ENCODE peak calls at places on chromosomes 5 and 9, in eight cellular contexts. One of them, this sample, is unnamed.

GRCh38 chr5:151448038-151448985 is 909 bp downstream of the SLC36A1 start:
- DNase-seq in CD4-positive, CD25-positive, alpha-beta regulatory T cell: no peak
- DNase-seq in mesendoderm: peak; percentile 78
- DNase-seq in K562: no peak
- DNase-seq in IMR-90: no peak
- DNase-seq in SJSA1: peak; percentile 47
- DNase-seq in heart left ventricle: no peak
- DNase-seq in hepatocyte: peak; percentile 63
- DNase-seq in this sample: no peak

GRCh38 chr5:98621821-98622220 is 151.6 kb upstream of the RGMB start:
- DNase-seq in K562: no peak
- DNase-seq in heart left ventricle: no peak
- DNase-seq in IMR-90: no peak
- DNase-seq in mesendoderm: no peak
- DNase-seq in hepatocyte: no peak
- DNase-seq in SJSA1: no peak
- DNase-seq in CD4-positive, CD25-positive, alpha-beta regulatory T cell: no peak
- DNase-seq in this sample: no peak

GRCh38 chr5:79802995-79803394 is 113.4 kb downstream of the CMYA5 start:
- DNase-seq in mesendoderm: no peak
- DNase-seq in K562: no peak
- DNase-seq in heart left ventricle: no peak
- DNase-seq in hepatocyte: no peak
- DNase-seq in CD4-positive, CD25-positive, alpha-beta regulatory T cell: no peak
- DNase-seq in IMR-90: peak; percentile 1
- DNase-seq in SJSA1: no peak
- DNase-seq in this sample: no peak

GRCh38 chr5:145921211-145921610 is 15.2 kb upstream of the SH3RF2 start:
- DNase-seq in IMR-90: peak; percentile 35
- DNase-seq in mesendoderm: no peak
- DNase-seq in SJSA1: no peak
- DNase-seq in hepatocyte: no peak
- DNase-seq in K562: no peak
- DNase-seq in CD4-positive, CD25-positive, alpha-beta regulatory T cell: no peak
- DNase-seq in heart left ventricle: no peak
- DNase-seq in this sample: no peak

GRCh38 chr9:120755827-120756434 is 37.3 kb downstream of the FBXW2 start:
- DNase-seq in SJSA1: peak; percentile 21
- DNase-seq in IMR-90: peak; percentile 34
- DNase-seq in CD4-positive, CD25-positive, alpha-beta regulatory T cell: peak; percentile 62
- DNase-seq in mesendoderm: peak; percentile 57
- DNase-seq in hepatocyte: peak; percentile 72
- DNase-seq in K562: peak; percentile 76
- DNase-seq in heart left ventricle: peak; percentile 18
- DNase-seq in this sample: no peak

GRCh38 chr5:5699062-5699461 is 276.6 kb downstream of the ICE1 start:
- DNase-seq in heart left ventricle: no peak
- DNase-seq in K562: peak; percentile 34
- DNase-seq in hepatocyte: no peak
- DNase-seq in CD4-positive, CD25-positive, alpha-beta regulatory T cell: no peak
- DNase-seq in mesendoderm: peak; percentile 27
- DNase-seq in IMR-90: no peak
- DNase-seq in SJSA1: no peak
- DNase-seq in this sample: no peak

GRCh38 chr5:16945163-16945562 is 9.1 kb upstream of the MYO10 start:
- DNase-seq in CD4-positive, CD25-positive, alpha-beta regulatory T cell: no peak
- DNase-seq in SJSA1: no peak
- DNase-seq in mesendoderm: no peak
- DNase-seq in K562: no peak
- DNase-seq in hepatocyte: no peak
- DNase-seq in heart left ventricle: no peak
- DNase-seq in IMR-90: no peak
- DNase-seq in this sample: no peak

GRCh38 chr9:132350861-132351315 is 3.9 kb downstream of the SETX start:
- DNase-seq in heart left ventricle: no peak
- DNase-seq in hepatocyte: no peak
- DNase-seq in mesendoderm: no peak
- DNase-seq in CD4-positive, CD25-positive, alpha-beta regulatory T cell: no peak
- DNase-seq in IMR-90: peak; percentile 6
- DNase-seq in K562: no peak
- DNase-seq in SJSA1: no peak
- DNase-seq in this sample: no peak

GRCh38 chr9:128917151-128917849 is 3.5 kb upstream of the PHYHD1 start:
- DNase-seq in heart left ventricle: peak; percentile 78
- DNase-seq in SJSA1: no peak
- DNase-seq in K562: no peak
- DNase-seq in hepatocyte: no peak
- DNase-seq in IMR-90: peak; percentile 64
- DNase-seq in CD4-positive, CD25-positive, alpha-beta regulatory T cell: no peak
- DNase-seq in mesendoderm: no peak
- DNase-seq in this sample: peak; percentile 89

GRCh38 chr5:157379983-157380382 is 80.0 kb upstream of the NIPAL4 start:
- DNase-seq in CD4-positive, CD25-positive, alpha-beta regulatory T cell: no peak
- DNase-seq in SJSA1: no peak
- DNase-seq in heart left ventricle: no peak
- DNase-seq in K562: no peak
- DNase-seq in IMR-90: no peak
- DNase-seq in hepatocyte: no peak
- DNase-seq in mesendoderm: no peak
- DNase-seq in this sample: no peak

GRCh38 chr5:76790632-76791290 is 28.1 kb upstream of the F2RL1 start:
- DNase-seq in K562: no peak
- DNase-seq in mesendoderm: peak; percentile 59
- DNase-seq in hepatocyte: peak; percentile 76
- DNase-seq in IMR-90: peak; percentile 100
- DNase-seq in SJSA1: peak; percentile 98
- DNase-seq in CD4-positive, CD25-positive, alpha-beta regulatory T cell: no peak
- DNase-seq in heart left ventricle: peak; percentile 34
- DNase-seq in this sample: no peak

GRCh38 chr5:17054911-17055310 is 118.8 kb upstream of the MYO10 start:
- DNase-seq in heart left ventricle: no peak
- DNase-seq in CD4-positive, CD25-positive, alpha-beta regulatory T cell: no peak
- DNase-seq in IMR-90: peak; percentile 36
- DNase-seq in K562: no peak
- DNase-seq in hepatocyte: no peak
- DNase-seq in mesendoderm: no peak
- DNase-seq in SJSA1: no peak
- DNase-seq in this sample: no peak

GRCh38 chr5:173385832-173386360 is 57.7 kb upstream of the STC2 start:
- DNase-seq in SJSA1: no peak
- DNase-seq in CD4-positive, CD25-positive, alpha-beta regulatory T cell: no peak
- DNase-seq in heart left ventricle: no peak
- DNase-seq in mesendoderm: peak; percentile 22
- DNase-seq in IMR-90: no peak
- DNase-seq in K562: no peak
- DNase-seq in hepatocyte: no peak
- DNase-seq in this sample: no peak

GRCh38 chr9:27865031-27865438 is 291.8 kb upstream of the C9orf72 start:
- DNase-seq in hepatocyte: no peak
- DNase-seq in IMR-90: no peak
- DNase-seq in mesendoderm: no peak
- DNase-seq in SJSA1: no peak
- DNase-seq in K562: no peak
- DNase-seq in CD4-positive, CD25-positive, alpha-beta regulatory T cell: no peak
- DNase-seq in heart left ventricle: no peak
- DNase-seq in this sample: no peak

GRCh38 chr5:133652951-133653601 is 40.7 kb upstream of the FSTL4 start:
- DNase-seq in K562: no peak
- DNase-seq in CD4-positive, CD25-positive, alpha-beta regulatory T cell: no peak
- DNase-seq in mesendoderm: no peak
- DNase-seq in hepatocyte: no peak
- DNase-seq in IMR-90: no peak
- DNase-seq in heart left ventricle: no peak
- DNase-seq in SJSA1: no peak
- DNase-seq in this sample: no peak

GRCh38 chr5:18744990-18745590 is 1110.8 kb downstream of the TAF11L14 start:
- DNase-seq in IMR-90: no peak
- DNase-seq in K562: no peak
- DNase-seq in heart left ventricle: no peak
- DNase-seq in CD4-positive, CD25-positive, alpha-beta regulatory T cell: no peak
- DNase-seq in SJSA1: no peak
- DNase-seq in hepatocyte: no peak
- DNase-seq in mesendoderm: no peak
- DNase-seq in this sample: no peak
- H3K4me1 ChIP-seq in IMR-90: no peaks in the 10 kb centered on the region
- H3K4me1 ChIP-seq in K562: no peaks in the 10 kb centered on the region
- H3K4me1 ChIP-seq in heart left ventricle: no peaks in the 10 kb centered on the region
- H3K4me1 ChIP-seq in CD4-positive, CD25-positive, alpha-beta regulatory T cell: peaks cover 44% of the 10 kb centered on the region
- H3K4me1 ChIP-seq in SJSA1: peaks cover 12% of the 10 kb centered on the region
- H3K4me1 ChIP-seq in hepatocyte: no peaks in the 10 kb centered on the region
- H3K4me1 ChIP-seq in mesendoderm: no peaks in the 10 kb centered on the region
- H3K4me1 ChIP-seq in this sample: no peaks in the 10 kb centered on the region

DNA sequence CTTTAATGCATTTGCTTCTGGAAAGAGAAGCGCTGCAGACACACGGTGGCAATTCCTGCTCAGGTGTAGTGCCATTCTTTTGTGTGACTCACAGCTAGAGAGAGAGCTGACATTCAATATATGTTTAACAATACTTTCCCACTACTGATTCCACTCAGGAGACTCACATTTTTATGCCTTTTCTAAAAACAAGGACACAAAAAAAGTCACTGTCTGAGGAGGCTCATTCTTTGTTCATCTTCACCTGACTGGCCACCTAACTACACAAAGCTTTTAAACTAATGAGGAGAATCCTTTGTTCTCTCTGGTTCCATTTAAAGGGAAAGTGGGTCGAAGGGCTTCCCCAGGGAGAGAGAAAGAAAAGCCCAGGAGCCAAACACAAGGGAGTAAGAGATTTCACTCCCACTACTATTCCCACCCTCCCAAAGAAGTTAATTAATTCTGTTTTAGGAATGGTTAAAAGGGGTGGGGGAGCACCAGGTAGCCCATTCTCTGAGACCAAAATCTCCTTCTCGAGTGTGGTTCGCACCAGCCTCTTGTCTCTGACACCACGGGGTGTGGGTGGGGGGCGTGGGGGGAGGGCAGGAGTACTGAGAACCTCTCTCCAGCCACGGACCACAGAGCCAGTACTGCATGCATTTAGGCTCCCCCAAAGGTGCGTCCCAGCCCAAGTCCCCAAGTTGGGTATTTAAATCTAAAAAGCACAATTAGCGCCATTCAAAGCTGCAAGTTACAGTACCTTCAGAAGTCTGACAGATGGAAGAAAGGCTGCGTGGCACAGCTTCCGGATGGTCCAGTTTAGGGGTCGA is 778 bp downstream of the TRPM3 start:
- DNase-seq in CD4-positive, CD25-positive, alpha-beta regulatory T cell: no peak
- DNase-seq in K562: no peak
- DNase-seq in mesendoderm: peak; percentile 35
- DNase-seq in hepatocyte: no peak
- DNase-seq in IMR-90: no peak
- DNase-seq in heart left ventricle: no peak
- DNase-seq in SJSA1: no peak
- DNase-seq in this sample: no peak
- H3K4me1 ChIP-seq in CD4-positive, CD25-positive, alpha-beta regulatory T cell: no peaks in the 10 kb centered on the region
- H3K4me1 ChIP-seq in K562: no peaks in the 10 kb centered on the region
- H3K4me1 ChIP-seq in mesendoderm: peaks cover 2% of the 10 kb centered on the region
- H3K4me1 ChIP-seq in hepatocyte: no peaks in the 10 kb centered on the region
- H3K4me1 ChIP-seq in IMR-90: no peaks in the 10 kb centered on the region
- H3K4me1 ChIP-seq in heart left ventricle: no peaks in the 10 kb centered on the region
- H3K4me1 ChIP-seq in SJSA1: no peaks in the 10 kb centered on the region
- H3K4me1 ChIP-seq in this sample: no peaks in the 10 kb centered on the region

DNA sequence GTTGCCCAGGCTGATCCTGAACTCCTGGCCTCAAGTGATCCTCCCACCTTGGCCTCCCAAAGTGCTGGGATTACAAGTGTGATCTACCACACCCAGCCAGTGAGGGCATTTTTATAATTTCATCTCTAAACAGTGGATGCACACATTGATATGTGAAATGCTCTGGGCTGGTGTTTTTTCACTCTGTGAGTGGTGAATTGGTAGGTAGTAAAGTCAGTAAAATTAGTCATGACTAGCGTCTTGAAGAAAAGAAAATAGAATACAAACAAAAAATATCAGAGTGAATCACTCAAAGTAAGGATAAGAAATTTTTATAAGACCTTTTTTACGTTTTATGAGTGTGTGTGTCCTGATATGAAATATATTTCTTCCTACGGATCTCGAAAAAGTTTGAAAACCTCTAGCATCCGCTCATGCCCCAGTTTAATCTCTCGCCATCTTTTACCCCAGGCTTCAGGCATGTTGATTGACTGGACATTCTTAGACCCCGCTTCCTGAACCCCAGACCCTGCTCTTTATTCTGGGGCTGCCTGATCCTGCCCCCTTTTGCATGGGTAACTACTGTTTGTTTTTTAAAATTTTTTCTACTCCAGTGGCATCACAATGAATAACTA is 14.0 kb downstream of the OSTF1 start:
- DNase-seq in heart left ventricle: no peak
- DNase-seq in mesendoderm: no peak
- DNase-seq in K562: no peak
- DNase-seq in CD4-positive, CD25-positive, alpha-beta regulatory T cell: no peak
- DNase-seq in SJSA1: no peak
- DNase-seq in IMR-90: no peak
- DNase-seq in hepatocyte: no peak
- DNase-seq in this sample: no peak
- H3K4me1 ChIP-seq in heart left ventricle: peaks cover 3% of the 10 kb centered on the region
- H3K4me1 ChIP-seq in mesendoderm: no peaks in the 10 kb centered on the region
- H3K4me1 ChIP-seq in K562: no peaks in the 10 kb centered on the region
- H3K4me1 ChIP-seq in CD4-positive, CD25-positive, alpha-beta regulatory T cell: peaks cover 39% of the 10 kb centered on the region
- H3K4me1 ChIP-seq in SJSA1: no peaks in the 10 kb centered on the region
- H3K4me1 ChIP-seq in IMR-90: peaks cover 4% of the 10 kb centered on the region
- H3K4me1 ChIP-seq in hepatocyte: no peaks in the 10 kb centered on the region
- H3K4me1 ChIP-seq in this sample: peaks cover 34% of the 10 kb centered on the region

DNA sequence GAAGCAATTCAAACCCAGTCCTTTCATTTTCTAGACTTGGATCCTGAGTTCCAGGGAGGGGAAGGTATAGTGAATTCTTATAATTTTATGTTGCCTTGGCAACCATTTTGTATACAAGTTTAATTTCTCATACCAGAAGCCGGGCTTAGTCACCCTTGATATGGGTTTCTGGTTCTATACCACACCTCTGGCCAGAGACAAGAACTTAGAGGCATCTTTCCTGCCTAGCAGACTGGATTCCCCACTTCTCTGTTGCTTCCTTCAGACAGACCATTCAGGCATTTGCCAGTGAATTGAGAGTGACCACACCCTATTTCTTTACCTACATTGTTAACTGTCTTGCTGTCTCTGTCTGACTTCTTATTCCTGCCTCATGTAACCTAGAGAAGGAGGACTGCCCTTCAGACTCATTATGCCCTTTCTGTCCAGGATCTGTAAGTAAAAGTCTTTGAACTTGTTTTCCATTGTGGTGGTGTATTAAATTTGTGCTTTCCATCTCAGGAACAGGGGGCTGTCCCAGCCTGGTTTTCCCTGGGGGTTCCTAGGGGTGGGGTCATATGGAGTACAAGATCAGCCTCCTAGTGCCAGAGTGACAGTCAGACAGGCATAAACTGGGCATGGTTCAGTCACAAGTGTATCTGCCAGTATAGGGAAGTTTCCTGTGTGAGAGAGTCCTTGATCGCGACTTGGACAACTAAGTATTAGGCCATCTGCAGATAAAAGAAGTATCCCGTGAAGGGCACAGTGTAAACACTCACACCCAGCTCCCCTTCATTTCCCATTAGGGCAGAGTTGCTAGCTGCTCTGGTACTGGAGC is 27.4 kb downstream of the TNFSF8 start:
- DNase-seq in heart left ventricle: no peak
- DNase-seq in K562: no peak
- DNase-seq in CD4-positive, CD25-positive, alpha-beta regulatory T cell: peak; percentile 33
- DNase-seq in IMR-90: peak; percentile 51
- DNase-seq in SJSA1: no peak
- DNase-seq in mesendoderm: no peak
- DNase-seq in hepatocyte: no peak
- DNase-seq in this sample: no peak
- H3K4me1 ChIP-seq in heart left ventricle: no peaks in the 10 kb centered on the region
- H3K4me1 ChIP-seq in K562: no peaks in the 10 kb centered on the region
- H3K4me1 ChIP-seq in CD4-positive, CD25-positive, alpha-beta regulatory T cell: peaks cover 71% of the 10 kb centered on the region
- H3K4me1 ChIP-seq in IMR-90: peaks cover 31% of the 10 kb centered on the region
- H3K4me1 ChIP-seq in SJSA1: peaks cover 37% of the 10 kb centered on the region
- H3K4me1 ChIP-seq in mesendoderm: peaks cover 6% of the 10 kb centered on the region
- H3K4me1 ChIP-seq in hepatocyte: no peaks in the 10 kb centered on the region
- H3K4me1 ChIP-seq in this sample: peaks cover 25% of the 10 kb centered on the region